ENCODE peak calls at places on chromosomes 16 and 17, in seven cellular contexts. One of them, this sample, is unnamed.

GRCh38 chr16:27598226-27598625 is 48.3 kb downstream of the KATNIP start:
- DNase-seq in brain microvascular endothelial cell: no peak
- DNase-seq in colonic mucosa: no peak
- DNase-seq in WERI-Rb-1: no peak
- DNase-seq in astrocyte of the cerebellum: no peak
- DNase-seq in AG04450: no peak
- DNase-seq in epithelial cell of esophagus: no peak
- DNase-seq in this sample: no peak

GRCh38 chr17:282912-283882 is 69.4 kb downstream of the RPH3AL start:
- DNase-seq in epithelial cell of esophagus: no peak
- DNase-seq in AG04450: no peak
- DNase-seq in colonic mucosa: no peak
- DNase-seq in astrocyte of the cerebellum: no peak
- DNase-seq in brain microvascular endothelial cell: no peak
- DNase-seq in WERI-Rb-1: no peak
- DNase-seq in this sample: no peak

GRCh38 chr16:19090916-19091315 is 22.8 kb upstream of the ITPRIPL2 start:
- DNase-seq in WERI-Rb-1: no peak
- DNase-seq in astrocyte of the cerebellum: no peak
- DNase-seq in epithelial cell of esophagus: no peak
- DNase-seq in AG04450: no peak
- DNase-seq in brain microvascular endothelial cell: no peak
- DNase-seq in colonic mucosa: no peak
- DNase-seq in this sample: no peak

GRCh38 chr16:51968756-51969155 is 578.2 kb downstream of the TOX3 start:
- DNase-seq in WERI-Rb-1: no peak
- DNase-seq in AG04450: no peak
- DNase-seq in brain microvascular endothelial cell: no peak
- DNase-seq in colonic mucosa: no peak
- DNase-seq in astrocyte of the cerebellum: no peak
- DNase-seq in epithelial cell of esophagus: no peak
- DNase-seq in this sample: no peak

GRCh38 chr17:6102615-6103014 is 32.4 kb downstream of the WSCD1 start:
- DNase-seq in astrocyte of the cerebellum: no peak
- DNase-seq in WERI-Rb-1: no peak
- DNase-seq in colonic mucosa: no peak
- DNase-seq in AG04450: no peak
- DNase-seq in epithelial cell of esophagus: no peak
- DNase-seq in brain microvascular endothelial cell: no peak
- DNase-seq in this sample: no peak

GRCh38 chr17:36913132-36913531 is 24.1 kb upstream of the LHX1 start:
- DNase-seq in astrocyte of the cerebellum: no peak
- DNase-seq in brain microvascular endothelial cell: no peak
- DNase-seq in colonic mucosa: no peak
- DNase-seq in epithelial cell of esophagus: no peak
- DNase-seq in AG04450: no peak
- DNase-seq in WERI-Rb-1: no peak
- DNase-seq in this sample: no peak

GRCh38 chr16:11681977-11682654 is 13.9 kb downstream of the SNN start:
- DNase-seq in colonic mucosa: peak; percentile 71
- DNase-seq in WERI-Rb-1: peak; percentile 38
- DNase-seq in AG04450: no peak
- DNase-seq in brain microvascular endothelial cell: no peak
- DNase-seq in astrocyte of the cerebellum: no peak
- DNase-seq in epithelial cell of esophagus: no peak
- DNase-seq in this sample: no peak

GRCh38 chr16:86362155-86362849 is 148.0 kb upstream of the FOXF1 start:
- DNase-seq in colonic mucosa: no peak
- DNase-seq in AG04450: no peak
- DNase-seq in astrocyte of the cerebellum: no peak
- DNase-seq in brain microvascular endothelial cell: no peak
- DNase-seq in epithelial cell of esophagus: no peak
- DNase-seq in WERI-Rb-1: no peak
- DNase-seq in this sample: no peak

GRCh38 chr16:57871457-57871856 is 69.2 kb upstream of the KIFC3 start:
- DNase-seq in brain microvascular endothelial cell: no peak
- DNase-seq in epithelial cell of esophagus: peak; percentile 79
- DNase-seq in colonic mucosa: no peak
- DNase-seq in WERI-Rb-1: no peak
- DNase-seq in astrocyte of the cerebellum: no peak
- DNase-seq in AG04450: no peak
- DNase-seq in this sample: no peak

GRCh38 chr16:9867176-9867575 is 315.1 kb downstream of the GRIN2A start:
- DNase-seq in brain microvascular endothelial cell: no peak
- DNase-seq in colonic mucosa: no peak
- DNase-seq in AG04450: no peak
- DNase-seq in astrocyte of the cerebellum: no peak
- DNase-seq in epithelial cell of esophagus: no peak
- DNase-seq in WERI-Rb-1: no peak
- DNase-seq in this sample: no peak

GRCh38 chr16:23359092-23359760 is 57.1 kb downstream of the SCNN1B start:
- DNase-seq in WERI-Rb-1: no peak
- DNase-seq in brain microvascular endothelial cell: no peak
- DNase-seq in colonic mucosa: no peak
- DNase-seq in astrocyte of the cerebellum: no peak
- DNase-seq in AG04450: no peak
- DNase-seq in epithelial cell of esophagus: no peak
- DNase-seq in this sample: no peak

GRCh38 chr17:76104140-76104895 is 731 bp upstream of the EXOC7 start:
- DNase-seq in astrocyte of the cerebellum: no peak
- DNase-seq in colonic mucosa: no peak
- DNase-seq in AG04450: no peak
- DNase-seq in brain microvascular endothelial cell: no peak
- DNase-seq in epithelial cell of esophagus: no peak
- DNase-seq in WERI-Rb-1: no peak
- DNase-seq in this sample: no peak

GRCh38 chr17:3865166-3865565 is 19.1 kb upstream of the NCBP3 start:
- DNase-seq in WERI-Rb-1: no peak
- DNase-seq in astrocyte of the cerebellum: no peak
- DNase-seq in brain microvascular endothelial cell: peak; percentile 49
- DNase-seq in AG04450: no peak
- DNase-seq in epithelial cell of esophagus: no peak
- DNase-seq in colonic mucosa: no peak
- DNase-seq in this sample: no peak

GRCh38 chr16:85954927-85955539 is 56.1 kb downstream of the IRF8 start:
- DNase-seq in WERI-Rb-1: no peak
- DNase-seq in AG04450: no peak
- DNase-seq in colonic mucosa: no peak
- DNase-seq in epithelial cell of esophagus: no peak
- DNase-seq in brain microvascular endothelial cell: no peak
- DNase-seq in astrocyte of the cerebellum: no peak
- DNase-seq in this sample: no peak

DNA sequence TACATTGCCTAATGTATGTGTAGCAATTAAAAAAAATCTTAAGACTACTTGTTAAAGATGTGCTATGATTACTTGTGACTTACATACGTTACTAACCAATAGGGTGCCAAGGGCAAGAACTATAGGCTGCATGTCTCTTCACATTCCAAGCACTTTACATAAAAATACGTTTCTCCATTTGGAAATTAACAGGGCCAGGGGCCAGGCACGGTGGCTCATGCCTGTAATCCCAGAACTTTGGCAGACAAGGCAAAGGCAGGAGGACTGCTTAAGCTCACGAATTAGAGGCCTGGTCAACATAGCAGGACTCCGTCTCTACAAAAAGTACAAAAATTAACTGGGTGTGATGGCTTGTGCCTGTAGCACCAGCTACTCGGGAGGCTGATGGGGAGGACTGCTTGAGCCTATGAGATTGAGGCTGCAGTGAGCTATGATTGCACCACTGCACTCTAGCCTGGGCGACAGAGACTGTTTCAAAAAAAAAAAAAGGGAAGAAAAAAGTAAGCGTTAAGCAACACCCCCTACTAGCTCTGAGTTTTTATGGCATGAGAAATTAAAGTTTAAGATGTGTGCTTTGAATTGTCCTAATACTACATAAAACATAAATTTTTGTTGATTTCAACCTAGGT is 12.3 kb downstream of the PSMD12 start:
- DNase-seq in brain microvascular endothelial cell: no peak
- DNase-seq in colonic mucosa: no peak
- DNase-seq in WERI-Rb-1: no peak
- DNase-seq in astrocyte of the cerebellum: no peak
- DNase-seq in AG04450: no peak
- DNase-seq in epithelial cell of esophagus: no peak
- DNase-seq in this sample: no peak
- H3K4me3 ChIP-seq in brain microvascular endothelial cell: no peak overlapping the region
- H3K4me3 ChIP-seq in colonic mucosa: no peak overlapping the region
- H3K4me3 ChIP-seq in WERI-Rb-1: no peak overlapping the region
- H3K4me3 ChIP-seq in astrocyte of the cerebellum: no peak overlapping the region
- H3K4me3 ChIP-seq in AG04450: no peak overlapping the region
- H3K4me3 ChIP-seq in epithelial cell of esophagus: no peak overlapping the region
- H3K4me3 ChIP-seq in this sample: no peak overlapping the region

DNA sequence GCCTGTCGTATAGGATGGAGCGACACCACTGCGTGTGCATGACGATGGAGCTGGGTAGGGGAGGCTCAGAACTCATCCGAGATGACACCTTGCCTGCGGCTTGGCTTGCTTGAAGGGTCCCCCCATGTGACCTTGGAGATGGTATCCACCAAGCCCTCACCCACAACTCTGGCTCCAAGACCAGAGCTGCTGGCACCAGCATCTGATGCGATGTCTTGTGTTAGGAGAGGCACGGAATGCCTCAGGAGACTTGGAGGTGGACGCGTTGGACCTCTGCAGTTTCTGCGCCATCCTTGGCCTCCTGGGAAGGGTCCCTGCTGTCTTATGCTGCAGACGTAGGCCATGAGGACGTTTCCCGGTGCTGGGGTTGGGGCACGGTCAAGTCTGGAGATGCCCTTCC is 7.8 kb downstream of the CRAMP1 start:
- DNase-seq in WERI-Rb-1: no peak
- DNase-seq in brain microvascular endothelial cell: no peak
- DNase-seq in colonic mucosa: no peak
- DNase-seq in AG04450: no peak
- DNase-seq in astrocyte of the cerebellum: no peak
- DNase-seq in epithelial cell of esophagus: no peak
- DNase-seq in this sample: no peak
- H3K4me3 ChIP-seq in WERI-Rb-1: no peak overlapping the region
- H3K4me3 ChIP-seq in brain microvascular endothelial cell: no peak overlapping the region
- H3K4me3 ChIP-seq in colonic mucosa: no peak overlapping the region
- H3K4me3 ChIP-seq in AG04450: no peak overlapping the region
- H3K4me3 ChIP-seq in astrocyte of the cerebellum: no peak overlapping the region
- H3K4me3 ChIP-seq in epithelial cell of esophagus: no peak overlapping the region
- H3K4me3 ChIP-seq in this sample: no peak overlapping the region

GRCh38 chr16:49857423-49858181 is 1.7 kb upstream of the ZNF423 start:
- DNase-seq in astrocyte of the cerebellum: no peak
- DNase-seq in WERI-Rb-1: peak; percentile 88
- DNase-seq in colonic mucosa: peak; percentile 80
- DNase-seq in AG04450: no peak
- DNase-seq in epithelial cell of esophagus: peak; percentile 56
- DNase-seq in brain microvascular endothelial cell: peak; percentile 46
- DNase-seq in this sample: peak; percentile 41

GRCh38 chr16:49854227-49855203 is 1.4 kb downstream of the ZNF423 start:
- DNase-seq in AG04450: no peak
- DNase-seq in WERI-Rb-1: peak; percentile 37
- DNase-seq in epithelial cell of esophagus: no peak
- DNase-seq in astrocyte of the cerebellum: no peak
- DNase-seq in colonic mucosa: peak; percentile 60
- DNase-seq in brain microvascular endothelial cell: no peak
- DNase-seq in this sample: no peak

GRCh38 chr16:49855280-49855821 is 561 bp downstream of the ZNF423 start:
- DNase-seq in epithelial cell of esophagus: peak; percentile 75
- DNase-seq in colonic mucosa: peak; percentile 88
- DNase-seq in WERI-Rb-1: peak; percentile 90
- DNase-seq in brain microvascular endothelial cell: peak; percentile 36
- DNase-seq in AG04450: peak; percentile 4
- DNase-seq in astrocyte of the cerebellum: peak; percentile 51
- DNase-seq in this sample: peak; percentile 21

GRCh38 chr16:49856741-49857330 is 924 bp upstream of the ZNF423 start:
- DNase-seq in AG04450: peak; percentile 6
- DNase-seq in brain microvascular endothelial cell: peak; percentile 81
- DNase-seq in epithelial cell of esophagus: peak; percentile 73
- DNase-seq in WERI-Rb-1: peak; percentile 85
- DNase-seq in colonic mucosa: peak; percentile 82
- DNase-seq in astrocyte of the cerebellum: peak; percentile 70
- DNase-seq in this sample: no peak

GRCh38 chr16:49855822-49856740 is at the start of gene ZNF423:
- DNase-seq in WERI-Rb-1: peak; percentile 30
- DNase-seq in astrocyte of the cerebellum: no peak
- DNase-seq in AG04450: no peak
- DNase-seq in brain microvascular endothelial cell: no peak
- DNase-seq in colonic mucosa: peak; percentile 57
- DNase-seq in epithelial cell of esophagus: no peak
- DNase-seq in this sample: no peak
- H3K4me3 ChIP-seq in WERI-Rb-1: peak within 1 kb of the TSS; percentile 51
- H3K4me3 ChIP-seq in astrocyte of the cerebellum: peak within 1 kb of the TSS; percentile 66
- H3K4me3 ChIP-seq in AG04450: peak within 1 kb of the TSS; percentile 55
- H3K4me3 ChIP-seq in brain microvascular endothelial cell: peak within 1 kb of the TSS; percentile 53
- H3K4me3 ChIP-seq in colonic mucosa: peak within 1 kb of the TSS; percentile 59
- H3K4me3 ChIP-seq in epithelial cell of esophagus: peak within 1 kb of the TSS; percentile 46
- H3K4me3 ChIP-seq in this sample: peak within 1 kb of the TSS; percentile 45

GRCh38 chr17:64448665-64449512 is at the start of gene MILR1:
- DNase-seq in WERI-Rb-1: no peak
- DNase-seq in astrocyte of the cerebellum: peak; percentile 88
- DNase-seq in brain microvascular endothelial cell: peak; percentile 77
- DNase-seq in colonic mucosa: peak; percentile 33
- DNase-seq in epithelial cell of esophagus: peak; percentile 38
- DNase-seq in AG04450: peak; percentile 59
- DNase-seq in this sample: no peak
- H3K4me3 ChIP-seq in WERI-Rb-1: no peak within 1 kb of the TSS
- H3K4me3 ChIP-seq in astrocyte of the cerebellum: no peak within 1 kb of the TSS
- H3K4me3 ChIP-seq in brain microvascular endothelial cell: peak within 1 kb of the TSS; percentile 13
- H3K4me3 ChIP-seq in colonic mucosa: no peak within 1 kb of the TSS
- H3K4me3 ChIP-seq in epithelial cell of esophagus: no peak within 1 kb of the TSS
- H3K4me3 ChIP-seq in AG04450: no peak within 1 kb of the TSS
- H3K4me3 ChIP-seq in this sample: no peak within 1 kb of the TSS

GRCh38 chr17:81701288-81702071 is 1.7 kb upstream of the MRPL12 start:
- DNase-seq in epithelial cell of esophagus: peak; percentile 28
- DNase-seq in WERI-Rb-1: no peak
- DNase-seq in astrocyte of the cerebellum: no peak
- DNase-seq in colonic mucosa: no peak
- DNase-seq in AG04450: no peak
- DNase-seq in brain microvascular endothelial cell: no peak
- DNase-seq in this sample: no peak
- H3K4me3 ChIP-seq in epithelial cell of esophagus: peak overlapping the region; percentile 92
- H3K4me3 ChIP-seq in WERI-Rb-1: peak overlapping the region; percentile 68
- H3K4me3 ChIP-seq in astrocyte of the cerebellum: peak overlapping the region; percentile 89
- H3K4me3 ChIP-seq in colonic mucosa: peak overlapping the region; percentile 83
- H3K4me3 ChIP-seq in AG04450: peak overlapping the region; percentile 90
- H3K4me3 ChIP-seq in brain microvascular endothelial cell: peak overlapping the region; percentile 17
- H3K4me3 ChIP-seq in this sample: no peak overlapping the region

This sample was measured in CD8-positive, alpha-beta T cell.